ENCODE peak calls at places on chromosomes 3 and 15, in five cellular contexts. T is GM23248, I is aorta, W is caudate nucleus, Q is transverse colon. J is an unnamed sample.

GRCh38 chr3:122942937-122943827 is 84.4 kb downstream of the SEMA5B start:
- DNase-seq in T (peak), I (peak), W (peak), Q (peak), J (no peak)

GRCh38 chr3:195142519-195142918 is 128.4 kb downstream of the XXYLT1 start:
- DNase-seq in T (no peak), I (no peak), W (no peak), Q (no peak), J (no peak)

GRCh38 chr3:15927969-15928368 is 130.2 kb upstream of the ANKRD28 start:
- DNase-seq in T (no peak), I (no peak), W (no peak), Q (no peak), J (no peak)

GRCh38 chr3:158565076-158565475 is 5.9 kb upstream of the MLF1 start:
- DNase-seq in T (no peak), I (no peak), W (no peak), Q (no peak), J (no peak)

GRCh38 chr15:58545307-58546065 is 113.7 kb downstream of the LIPC start:
- DNase-seq in T (no peak), I (no peak), W (no peak), Q (no peak), J (no peak)

GRCh38 chr3:106797461-106797860 is 579.8 kb upstream of the CCDC54 start:
- DNase-seq in T (no peak), I (no peak), W (no peak), Q (no peak), J (no peak)

GRCh38 chr15:78391781-78392180 is 46.2 kb upstream of the IREB2 start:
- DNase-seq in T (no peak), I (peak), W (no peak), Q (no peak), J (no peak)

GRCh38 chr15:86329311-86330013 is 249.8 kb downstream of the AGBL1 start:
- DNase-seq in T (no peak), I (no peak), W (no peak), Q (no peak), J (no peak)

GRCh38 chr3:194654443-194654842 is 17.5 kb downstream of the LSG1 start:
- DNase-seq in T (peak), I (no peak), W (no peak), Q (no peak), J (no peak)

GRCh38 chr15:34799149-34799824 is 3.9 kb upstream of the ACTC1 start:
- DNase-seq in T (no peak), I (peak), W (no peak), Q (no peak), J (no peak)
- H3K27ac ChIP-seq in T (no peak), I (peak), W (no peak), Q (no peak), J (no peak)

DNA sequence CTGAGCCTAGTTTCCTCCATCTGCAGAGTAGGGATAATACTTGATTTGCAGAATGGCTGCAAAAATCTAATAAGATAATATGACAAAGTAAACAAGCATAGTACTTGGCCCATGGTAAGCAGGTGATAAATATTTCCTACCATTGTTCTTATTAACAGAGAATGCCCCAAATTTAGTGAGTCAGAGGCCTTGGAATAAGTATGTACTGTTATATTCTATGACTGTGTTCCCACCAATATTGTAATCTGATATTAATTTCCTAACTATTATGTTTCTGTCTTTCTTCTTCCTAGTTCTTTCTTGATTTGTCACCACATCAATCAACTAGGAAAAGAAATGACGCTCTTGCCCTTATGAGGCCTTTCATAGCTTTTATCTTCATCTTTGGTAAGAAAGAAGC is 178.4 kb upstream of the SLC2A2 start:
- DNase-seq in T (no peak), I (no peak), W (no peak), Q (no peak), J (no peak)
- H3K27ac ChIP-seq in T (no peak), I (no peak), W (no peak), Q (no peak), J (no peak)

GRCh38 chr3:4774531-4774930 is 204.7 kb upstream of the BHLHE40 start:
- DNase-seq in T (no peak), I (no peak), W (no peak), Q (peak), J (no peak)
- H3K27ac ChIP-seq in T (no peak), I (no peak), W (no peak), Q (peak), J (no peak)

GRCh38 chr15:72202801-72203506 is 5.4 kb upstream of the GRAMD2A start:
- DNase-seq in T (no peak), I (no peak), W (no peak), Q (no peak), J (no peak)
- H3K27ac ChIP-seq in T (peak), I (no peak), W (peak), Q (peak), J (no peak)

GRCh38 chr15:41462396-41462795 is 31.3 kb upstream of the ITPKA start:
- DNase-seq in T (peak), I (no peak), W (no peak), Q (no peak), J (no peak)

GRCh38 chr15:41464889-41465580 is 28.6 kb upstream of the ITPKA start:
- DNase-seq in T (no peak), I (no peak), W (no peak), Q (no peak), J (no peak)

GRCh38 chr15:41466711-41467110 is 27.0 kb upstream of the ITPKA start:
- DNase-seq in T (no peak), I (no peak), W (no peak), Q (no peak), J (no peak)

DNA sequence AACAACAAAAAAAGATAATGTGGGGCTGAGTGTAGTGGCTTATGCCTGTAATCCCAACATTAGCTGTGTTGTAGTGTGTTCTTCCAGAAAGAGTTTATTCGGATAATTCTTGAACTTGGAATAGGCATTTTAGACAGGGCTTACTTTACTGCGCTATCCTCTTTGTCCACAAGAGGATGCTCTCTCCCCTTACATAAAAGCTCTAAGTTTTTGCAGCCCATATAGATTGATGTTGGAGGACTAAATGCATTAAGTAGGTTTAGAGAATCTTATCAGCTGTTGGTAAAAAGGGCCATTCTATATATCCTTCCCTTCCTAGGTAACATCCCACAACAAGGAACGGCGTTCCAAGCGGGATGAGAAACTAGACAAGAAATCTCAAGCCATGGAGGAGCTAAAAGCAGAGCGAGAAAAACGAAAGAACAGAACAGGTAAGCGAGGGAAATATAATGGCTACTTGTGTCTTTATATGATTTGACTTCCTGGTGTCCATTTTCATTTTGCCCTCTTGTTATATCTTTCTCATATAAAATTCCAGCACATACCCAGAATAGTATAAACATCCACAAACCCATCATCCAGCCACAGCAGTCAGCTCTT is 27.8 kb upstream of the ITPKA start:
- DNase-seq in T (peak), I (no peak), W (no peak), Q (no peak), J (no peak)
- H3K27ac ChIP-seq in T (no peak), I (no peak), W (no peak), Q (no peak), J (no peak)

GRCh38 chr3:11410564-11410963 is 138.4 kb downstream of the ATG7 start:
- DNase-seq in T (no peak), I (no peak), W (no peak), Q (no peak), J (no peak)
- H3K27ac ChIP-seq in T (no peak), I (no peak), W (no peak), Q (no peak), J (no peak)

DNA sequence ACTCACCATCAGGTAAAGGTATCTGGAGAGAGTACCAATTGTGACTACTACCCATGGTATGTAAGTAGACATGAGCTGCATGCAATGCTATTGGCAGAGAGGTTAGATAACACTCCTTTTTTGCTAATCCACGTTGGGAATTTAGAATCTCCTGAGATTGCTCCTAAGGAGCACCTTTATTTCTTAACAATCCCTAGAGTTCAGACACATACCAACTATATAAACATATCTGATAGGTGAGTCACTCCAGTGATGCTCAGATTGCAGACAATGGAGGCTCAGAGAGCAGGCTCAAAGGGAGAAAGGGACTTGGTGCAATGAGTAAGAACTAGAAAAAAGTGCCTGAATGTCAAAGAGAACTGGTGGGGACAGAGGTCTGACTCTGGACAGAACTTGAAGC is 47.0 kb upstream of the LRRFIP2 start:
- DNase-seq in T (peak), I (no peak), W (no peak), Q (no peak), J (no peak)
- H3K27ac ChIP-seq in T (no peak), I (no peak), W (no peak), Q (no peak), J (no peak)

DNA sequence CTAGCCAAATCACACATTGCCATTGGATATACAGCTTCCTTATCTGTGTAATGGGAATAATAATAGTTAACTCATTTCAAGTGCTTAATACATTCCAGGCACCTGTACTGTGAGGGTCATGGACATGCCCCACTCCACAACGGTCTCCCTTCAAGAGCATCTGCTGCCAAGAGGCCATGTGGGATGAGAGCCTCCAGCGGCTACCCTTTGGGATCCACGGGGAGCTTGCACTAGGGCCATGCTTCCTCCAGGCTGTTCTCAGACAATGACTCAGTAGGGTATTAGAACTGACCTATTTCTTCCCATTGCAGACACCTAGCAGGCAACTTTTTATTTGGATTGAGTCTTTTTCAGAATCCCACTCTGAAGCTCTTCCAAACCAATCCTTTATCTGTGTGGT is 1078.9 kb downstream of the TUSC7 start:
- DNase-seq in T (peak), I (no peak), W (no peak), Q (no peak), J (no peak)
- H3K27ac ChIP-seq in T (no peak), I (no peak), W (no peak), Q (no peak), J (no peak)

DNA sequence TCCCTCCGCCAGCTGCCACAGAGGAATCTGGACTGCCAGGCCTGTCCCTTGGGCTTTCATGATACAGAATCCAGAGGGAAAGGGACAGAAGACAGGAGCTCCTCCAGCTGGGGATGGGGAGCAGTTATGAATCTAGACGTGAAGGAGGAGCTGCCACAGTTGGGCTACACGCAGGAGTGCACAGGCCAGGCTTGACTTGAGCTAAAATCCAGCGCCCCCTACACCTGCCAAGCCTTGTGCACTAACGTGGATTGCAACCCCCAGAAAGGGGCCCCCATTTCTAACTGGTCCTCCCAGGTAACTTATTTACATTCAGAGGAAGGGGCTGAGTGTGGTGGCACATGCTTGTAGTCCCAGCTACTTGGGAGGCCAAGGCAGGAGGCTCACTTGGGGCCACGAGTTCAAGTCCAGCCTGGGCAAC is 14.3 kb downstream of the KLHL6 start:
- DNase-seq in T (no peak), I (no peak), W (no peak), Q (no peak), J (no peak)
- H3K27ac ChIP-seq in T (no peak), I (no peak), W (no peak), Q (peak), J (no peak)

J was measured in CD8-positive, alpha-beta memory T cell.